ENCODE peak calls at places on chromosome 3, in four cellular contexts. One of them, this sample, is unnamed.
A peak's percentile ranks its signal among the peaks of the same experiment; 100 is the strongest.

GRCh38 chr3:50254577-50255250 is 14.2 kb upstream of the SEMA3B start:
- DNase-seq in hepatocyte: no peak
- DNase-seq in GM23248: peak; percentile 65
- DNase-seq in GM23338: peak; percentile 60
- DNase-seq in this sample: no peak

GRCh38 chr3:158247288-158247687 is 137.4 kb downstream of the RSRC1 start:
- DNase-seq in GM23248: no peak
- DNase-seq in hepatocyte: no peak
- DNase-seq in GM23338: no peak
- DNase-seq in this sample: no peak

GRCh38 chr3:177026505-177027277 is 170.6 kb downstream of the TBL1XR1 start:
- DNase-seq in hepatocyte: no peak
- DNase-seq in GM23338: no peak
- DNase-seq in GM23248: peak; percentile 14
- DNase-seq in this sample: no peak

GRCh38 chr3:127423856-127424765 is 136.3 kb upstream of the PRR20G start:
- DNase-seq in GM23248: no peak
- DNase-seq in hepatocyte: no peak
- DNase-seq in GM23338: no peak
- DNase-seq in this sample: no peak

GRCh38 chr3:21216598-21216997 is 534.4 kb downstream of the ZNF385D start:
- DNase-seq in GM23248: peak; percentile 20
- DNase-seq in hepatocyte: no peak
- DNase-seq in GM23338: peak; percentile 70
- DNase-seq in this sample: peak; percentile 43

GRCh38 chr3:168047936-168048335 is 47.8 kb downstream of the GOLIM4 start:
- DNase-seq in GM23338: no peak
- DNase-seq in hepatocyte: no peak
- DNase-seq in GM23248: no peak
- DNase-seq in this sample: no peak

GRCh38 chr3:5428607-5429516 is 241.4 kb downstream of the EDEM1 start:
- DNase-seq in hepatocyte: peak; percentile 23
- DNase-seq in GM23248: no peak
- DNase-seq in GM23338: no peak
- DNase-seq in this sample: peak; percentile 21

GRCh38 chr3:52531636-52532516 is 1.8 kb downstream of the NT5DC2 start:
- DNase-seq in GM23248: no peak
- DNase-seq in GM23338: no peak
- DNase-seq in hepatocyte: no peak
- DNase-seq in this sample: no peak

GRCh38 chr3:195441051-195441450 is 1.8 kb downstream of the ACAP2 start:
- DNase-seq in hepatocyte: no peak
- DNase-seq in GM23338: no peak
- DNase-seq in GM23248: peak; percentile 44
- DNase-seq in this sample: no peak

GRCh38 chr3:180335056-180335455 is 266.9 kb upstream of the TTC14 start:
- DNase-seq in hepatocyte: no peak
- DNase-seq in GM23338: no peak
- DNase-seq in GM23248: no peak
- DNase-seq in this sample: no peak

GRCh38 chr3:50689558-50689957 is 14.8 kb downstream of the DOCK3 start:
- DNase-seq in hepatocyte: no peak
- DNase-seq in GM23248: no peak
- DNase-seq in GM23338: peak; percentile 40
- DNase-seq in this sample: no peak

GRCh38 chr3:168026764-168027163 is 69.0 kb downstream of the GOLIM4 start:
- DNase-seq in GM23338: no peak
- DNase-seq in GM23248: no peak
- DNase-seq in hepatocyte: no peak
- DNase-seq in this sample: no peak

GRCh38 chr3:125191256-125191655 is 21.3 kb downstream of the SLC12A8 start:
- DNase-seq in hepatocyte: no peak
- DNase-seq in GM23338: no peak
- DNase-seq in GM23248: peak; percentile 44
- DNase-seq in this sample: no peak

GRCh38 chr3:171311784-171312183 is 148.4 kb downstream of the TNIK start:
- DNase-seq in hepatocyte: no peak
- DNase-seq in GM23248: no peak
- DNase-seq in GM23338: no peak
- DNase-seq in this sample: no peak

GRCh38 chr3:110318108-110318507 is 753.5 kb upstream of the NECTIN3 start:
- DNase-seq in GM23248: peak; percentile 21
- DNase-seq in hepatocyte: no peak
- DNase-seq in GM23338: no peak
- DNase-seq in this sample: peak; percentile 60

GRCh38 chr3:113287818-113288648 is 76.7 kb downstream of the BOC start:
- DNase-seq in GM23338: peak; percentile 81
- DNase-seq in hepatocyte: peak; percentile 77
- DNase-seq in GM23248: peak; percentile 70
- DNase-seq in this sample: peak; percentile 85

GRCh38 chr3:32026583-32026982 is 45.0 kb downstream of the ZNF860 start:
- DNase-seq in GM23248: no peak
- DNase-seq in GM23338: no peak
- DNase-seq in hepatocyte: no peak
- DNase-seq in this sample: no peak

GRCh38 chr3:52452126-52452525 is 1.7 kb downstream of the TNNC1 start:
- DNase-seq in GM23248: no peak
- DNase-seq in hepatocyte: no peak
- DNase-seq in GM23338: no peak
- DNase-seq in this sample: no peak

GRCh38 chr3:198043149-198043548 is 83.1 kb downstream of the LMLN start:
- DNase-seq in GM23248: no peak
- DNase-seq in GM23338: no peak
- DNase-seq in hepatocyte: no peak
- DNase-seq in this sample: no peak

GRCh38 chr3:61442696-61443095 is 118.7 kb upstream of the PTPRG start:
- DNase-seq in GM23248: no peak
- DNase-seq in GM23338: no peak
- DNase-seq in hepatocyte: no peak
- DNase-seq in this sample: no peak

GRCh38 chr3:189598530-189598929 is 32.7 kb upstream of the TP63 start:
- DNase-seq in GM23338: no peak
- DNase-seq in hepatocyte: no peak
- DNase-seq in GM23248: no peak
- DNase-seq in this sample: no peak

GRCh38 chr3:141949394-141949793 is 73.0 kb downstream of the ATP1B3 start:
- DNase-seq in GM23248: no peak
- DNase-seq in GM23338: no peak
- DNase-seq in hepatocyte: no peak
- DNase-seq in this sample: no peak

GRCh38 chr3:62768896-62769295 is 106.3 kb downstream of the CADPS start:
- DNase-seq in GM23338: no peak
- DNase-seq in hepatocyte: no peak
- DNase-seq in GM23248: no peak
- DNase-seq in this sample: no peak

GRCh38 chr3:138367326-138367850 is 19.0 kb downstream of the MRAS start:
- DNase-seq in hepatocyte: no peak
- DNase-seq in GM23338: no peak
- DNase-seq in GM23248: no peak
- DNase-seq in this sample: no peak
- H3K4me1 ChIP-seq in hepatocyte: no peaks in the 10 kb centered on the region
- H3K4me1 ChIP-seq in GM23338: peaks cover 4% of the 10 kb centered on the region
- H3K4me1 ChIP-seq in GM23248: peaks cover 12% of the 10 kb centered on the region
- H3K4me1 ChIP-seq in this sample: no peaks in the 10 kb centered on the region

GRCh38 chr3:123864706-123865105 is 19.4 kb downstream of the MYLK start:
- DNase-seq in hepatocyte: no peak
- DNase-seq in GM23338: no peak
- DNase-seq in GM23248: no peak
- DNase-seq in this sample: no peak
- H3K9me2 ChIP-seq in hepatocyte: no peaks in the 10 kb centered on the region
- H3K9me2 ChIP-seq in GM23338: peaks cover 13% of the 10 kb centered on the region
- H3K9me2 ChIP-seq in GM23248: no peaks in the 10 kb centered on the region
- H3K9me2 ChIP-seq in this sample: no peaks in the 10 kb centered on the region

GRCh38 chr3:14201881-14202684 is 23.5 kb downstream of the LSM3 start:
- DNase-seq in GM23248: peak; percentile 19
- DNase-seq in GM23338: no peak
- DNase-seq in hepatocyte: no peak
- DNase-seq in this sample: no peak
- H3K4me1 ChIP-seq in GM23248: peaks cover 31% of the 10 kb centered on the region
- H3K4me1 ChIP-seq in GM23338: no peaks in the 10 kb centered on the region
- H3K4me1 ChIP-seq in hepatocyte: peaks cover 27% of the 10 kb centered on the region
- H3K4me1 ChIP-seq in this sample: no peaks in the 10 kb centered on the region

GRCh38 chr3:69368129-69368741 is 17.7 kb downstream of the FRMD4B start:
- DNase-seq in hepatocyte: no peak
- DNase-seq in GM23248: no peak
- DNase-seq in GM23338: peak; percentile 17
- DNase-seq in this sample: no peak
- H3K9me2 ChIP-seq in hepatocyte: no peaks in the 10 kb centered on the region
- H3K9me2 ChIP-seq in GM23248: no peaks in the 10 kb centered on the region
- H3K9me2 ChIP-seq in GM23338: no peaks in the 10 kb centered on the region
- H3K9me2 ChIP-seq in this sample: no peaks in the 10 kb centered on the region

DNA sequence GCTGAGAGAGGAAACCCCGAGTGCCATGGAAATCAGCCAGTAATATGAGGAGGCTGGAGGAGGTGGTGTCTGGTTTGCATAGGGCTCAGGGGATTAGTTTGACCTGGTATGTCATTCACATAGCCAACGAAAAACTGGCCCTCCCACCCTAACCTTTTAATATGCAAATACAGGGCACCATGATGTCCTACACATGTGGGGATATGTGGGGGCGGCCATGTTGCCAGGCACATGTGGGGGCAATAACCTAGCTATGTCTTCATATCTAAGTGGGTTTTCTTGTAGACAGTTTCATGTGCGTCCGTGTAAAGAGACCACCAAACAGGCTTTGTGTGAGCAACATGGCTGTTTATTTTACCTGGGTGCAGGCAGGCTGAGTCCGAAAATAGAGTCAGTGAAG is 110.1 kb downstream of the MOBP start:
- DNase-seq in hepatocyte: no peak
- DNase-seq in GM23248: no peak
- DNase-seq in GM23338: peak; percentile 82
- DNase-seq in this sample: no peak
- H3K4me1 ChIP-seq in hepatocyte: no peaks in the 10 kb centered on the region
- H3K4me1 ChIP-seq in GM23248: no peaks in the 10 kb centered on the region
- H3K4me1 ChIP-seq in GM23338: peaks cover 20% of the 10 kb centered on the region
- H3K4me1 ChIP-seq in this sample: no peaks in the 10 kb centered on the region

GRCh38 chr3:30236011-30236410 is 370.4 kb upstream of the TGFBR2 start:
- DNase-seq in hepatocyte: no peak
- DNase-seq in GM23248: no peak
- DNase-seq in GM23338: no peak
- DNase-seq in this sample: no peak
- H3K9me2 ChIP-seq in hepatocyte: no peaks in the 10 kb centered on the region
- H3K9me2 ChIP-seq in GM23248: no peaks in the 10 kb centered on the region
- H3K9me2 ChIP-seq in GM23338: no peaks in the 10 kb centered on the region
- H3K9me2 ChIP-seq in this sample: no peaks in the 10 kb centered on the region

DNA sequence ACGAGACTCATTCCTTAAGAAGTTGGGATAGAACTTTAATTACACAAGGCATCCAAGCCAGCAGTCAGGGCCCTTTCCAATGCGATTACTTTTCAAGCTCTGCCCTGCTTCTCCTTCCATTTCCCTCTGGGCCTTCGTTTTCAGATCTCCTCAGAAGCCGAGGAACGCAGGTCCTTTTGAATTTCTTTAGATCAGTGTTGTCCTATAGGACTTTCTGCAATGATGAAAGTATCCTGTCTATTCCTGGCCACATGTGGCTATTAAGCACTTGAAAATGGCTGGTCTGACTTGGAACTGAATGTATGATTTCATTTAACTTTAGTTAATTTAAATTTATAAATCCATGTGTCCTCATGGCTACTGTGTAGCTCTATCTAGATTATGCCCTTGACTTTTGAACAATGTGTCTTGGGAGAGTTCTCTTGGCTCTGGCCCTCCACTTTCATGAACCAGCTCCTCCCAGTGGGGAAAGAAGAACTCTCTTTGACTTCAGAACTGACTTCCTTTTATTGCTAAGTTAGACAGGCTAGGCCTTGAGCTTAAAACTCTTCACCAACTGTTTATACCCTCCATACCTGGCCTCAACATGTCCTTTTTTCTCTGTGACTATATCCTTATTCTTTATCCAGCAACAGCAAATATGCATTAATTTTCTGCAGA is 22.7 kb downstream of the TGFBR2 start:
- DNase-seq in hepatocyte: peak; percentile 18
- DNase-seq in GM23248: no peak
- DNase-seq in GM23338: no peak
- DNase-seq in this sample: no peak
- H3K4me1 ChIP-seq in hepatocyte: peaks cover 15% of the 10 kb centered on the region
- H3K4me1 ChIP-seq in GM23248: peaks cover 64% of the 10 kb centered on the region
- H3K4me1 ChIP-seq in GM23338: peaks cover 37% of the 10 kb centered on the region
- H3K4me1 ChIP-seq in this sample: peaks cover 51% of the 10 kb centered on the region

GRCh38 chr3:67998222-67998760 is 343.9 kb upstream of the SUCLG2 start:
- DNase-seq in GM23248: no peak
- DNase-seq in GM23338: peak; percentile 45
- DNase-seq in hepatocyte: no peak
- DNase-seq in this sample: no peak
- H3K9me2 ChIP-seq in GM23248: no peaks in the 10 kb centered on the region
- H3K9me2 ChIP-seq in GM23338: no peaks in the 10 kb centered on the region
- H3K9me2 ChIP-seq in hepatocyte: no peaks in the 10 kb centered on the region
- H3K9me2 ChIP-seq in this sample: no peaks in the 10 kb centered on the region